ENCODE peak calls at places on chromosome 14, in four cellular contexts. K is RWPE1; E is lower lobe of right lung; B is stimulated activated CD4-positive, alpha-beta T cell treated with anti-CD3 and anti-CD28 coated beads, Interleukin-1b, Interleukin-23, amount 100 ng/mL, for 4 hours. R is an unnamed sample.

GRCh38 chr14:67359319-67359774 is 257 bp downstream of the ATP6V1D start:
- DNase-seq in E (peak), K (peak), B (no peak), R (no peak)

GRCh38 chr14:58749066-58749669 is 111.4 kb downstream of the DACT1 start:
- DNase-seq in K (peak), B (no peak), E (peak), R (peak)

GRCh38 chr14:65824285-65824977 is 411.9 kb downstream of the FUT8 start:
- DNase-seq in B (peak), K (peak), E (no peak), R (peak)

GRCh38 chr14:93128785-93129459 is 13.2 kb upstream of the ITPK1 start:
- DNase-seq in E (no peak), K (no peak), B (no peak), R (no peak)

GRCh38 chr14:95466506-95466905 is 49.9 kb downstream of the SYNE3 start:
- DNase-seq in B (no peak), K (no peak), E (no peak), R (no peak)

GRCh38 chr14:99727096-99727870 is 43.2 kb downstream of the CYP46A1 start:
- DNase-seq in K (no peak), B (no peak), E (peak), R (no peak)

GRCh38 chr14:99267871-99268775 is 3.9 kb downstream of the BCL11B start:
- DNase-seq in K (no peak), B (peak), E (no peak), R (no peak)

GRCh38 chr14:104969741-104970230 is 8.4 kb downstream of the AHNAK2 start:
- DNase-seq in B (no peak), K (no peak), E (peak), R (no peak)

GRCh38 chr14:105492051-105492965 is 1.3 kb downstream of the TEDC1 start:
- DNase-seq in K (no peak), B (no peak), E (peak), R (no peak)

GRCh38 chr14:100076133-100076532 is 10.9 kb downstream of the EVL start:
- DNase-seq in E (peak), K (no peak), B (no peak), R (no peak)

GRCh38 chr14:68943107-68943506 is 36.0 kb downstream of the ACTN1 start:
- DNase-seq in K (no peak), B (no peak), E (no peak), R (no peak)

GRCh38 chr14:96037891-96038557 is 1.1 kb upstream of the C14orf132 start:
- DNase-seq in E (peak), B (no peak), K (peak), R (peak)

GRCh38 chr14:74324945-74325361 is 22.2 kb upstream of the ABCD4 start:
- DNase-seq in E (no peak), B (no peak), K (peak), R (peak)